ENCODE peak calls at places on chromosomes 7 and 10, in five cellular contexts. E is adrenal gland, D is astrocyte of the spinal cord, I is neural crest cell, O is upper lobe of right lung. C is an unnamed sample.

GRCh38 chr10:9681655-9682054 is 1336.0 kb upstream of the CELF2 start:
- DNase-seq in I (no peak), E (no peak), O (no peak), D (no peak), C (no peak)

GRCh38 chr10:132960651-132961419 is 18.5 kb upstream of the CFAP46 start:
- DNase-seq in O (peak; percentile 60), E (no peak), I (no peak), D (no peak), C (no peak)

GRCh38 chr10:35699862-35700489 is 57.9 kb upstream of the FZD8 start:
- DNase-seq in D (no peak), E (no peak), I (no peak), O (no peak), C (no peak)

GRCh38 chr7:30102281-30102680 is 32.5 kb upstream of the MTURN start:
- DNase-seq in D (no peak), O (no peak), I (no peak), E (no peak), C (no peak)

GRCh38 chr10:35058134-35058533 is 32.0 kb downstream of the CUL2 start:
- DNase-seq in E (no peak), I (no peak), D (peak; percentile 93), O (no peak), C (no peak)

GRCh38 chr7:71363627-71364026 is 231.7 kb downstream of the GALNT17 start:
- DNase-seq in I (no peak), E (no peak), D (no peak), O (no peak), C (no peak)

GRCh38 chr10:49568235-49568634 is 29.3 kb upstream of the ERCC6 start:
- DNase-seq in O (no peak), D (peak; percentile 60), I (no peak), E (no peak), C (no peak)

GRCh38 chr10:101367569-101368453 is 13.8 kb downstream of the BTRC start:
- DNase-seq in O (no peak), E (no peak), D (peak; percentile 52), I (no peak), C (no peak)

GRCh38 chr10:80477813-80478212 is 23.7 kb downstream of the TSPAN14 start:
- DNase-seq in E (peak; percentile 47), D (peak; percentile 93), O (no peak), I (no peak), C (no peak)

GRCh38 chr7:36226151-36226550 is 73.1 kb downstream of the EEPD1 start:
- DNase-seq in D (no peak), O (no peak), I (no peak), E (no peak), C (no peak)

GRCh38 chr7:30595461-30596042 is 874 bp downstream of the GARS1 start:
- DNase-seq in E (no peak), O (no peak), I (no peak), D (peak; percentile 6), C (no peak)

GRCh38 chr7:66697451-66698438 is 42.8 kb upstream of the RABGEF1 start:
- DNase-seq in I (no peak), D (peak; percentile 61), O (no peak), E (peak; percentile 72), C (no peak)

GRCh38 chr7:76196786-76197185 is 4.9 kb upstream of the SRRM3 start:
- DNase-seq in O (no peak), E (no peak), I (no peak), D (no peak), C (no peak)

GRCh38 chr7:84492565-84493034 is 298.0 kb upstream of the SEMA3A start:
- DNase-seq in O (no peak), E (no peak), D (no peak), I (no peak), C (no peak)

GRCh38 chr7:106289848-106290247 is 5.1 kb upstream of the NAMPT start:
- DNase-seq in D (no peak), I (no peak), E (no peak), O (no peak), C (no peak)

GRCh38 chr10:29734980-29735627 is 100.3 kb upstream of the SVIL start:
- DNase-seq in O (peak; percentile 91), I (peak; percentile 45), E (peak; percentile 65), D (peak; percentile 33), C (peak; percentile 89)

GRCh38 chr7:151429232-151429554 is 10.7 kb downstream of the CRYGN start:
- DNase-seq in D (no peak), I (no peak), O (no peak), E (no peak), C (no peak)

GRCh38 chr10:71920540-71921318 is 43.5 kb upstream of the CHST3 start:
- DNase-seq in I (no peak), E (no peak), D (no peak), O (no peak), C (no peak)

GRCh38 chr7:130196476-130196875 is 8.7 kb downstream of the TMEM209 start:
- DNase-seq in O (no peak), E (peak; percentile 16), I (no peak), D (no peak), C (no peak)

GRCh38 chr10:112115781-112116385 is 67.7 kb downstream of the GPAM start:
- DNase-seq in D (no peak), E (peak; percentile 32), O (no peak), I (peak; percentile 50), C (no peak)

GRCh38 chr7:99372275-99373085 is 2.0 kb upstream of the ARPC1B start:
- DNase-seq in O (no peak), E (no peak), D (no peak), I (no peak), C (no peak)
- TF ChIP-seq CTCF in O (no peak), E (no peak), D (no peak), I (no peak), C (no peak)

GRCh38 chr7:22819476-22819875 is 3.2 kb downstream of the TOMM7 start:
- DNase-seq in D (no peak), O (no peak), E (no peak), I (no peak), C (no peak)

GRCh38 chr7:22824760-22825159 is 2.1 kb upstream of the TOMM7 start:
- DNase-seq in I (no peak), D (no peak), E (no peak), O (no peak), C (no peak)

GRCh38 chr7:22823142-22823497 is 471 bp upstream of the TOMM7 start:
- DNase-seq in E (no peak), I (no peak), O (no peak), D (no peak), C (no peak)

GRCh38 chr7:22821702-22822485 is 755 bp downstream of the TOMM7 start:
- DNase-seq in O (no peak), I (no peak), D (peak; percentile 8), E (peak; percentile 25), C (no peak)

GRCh38 chr7:22822486-22823141 is at the start of gene TOMM7:
- DNase-seq in D (peak; percentile 97), I (peak; percentile 77), E (peak; percentile 91), O (peak; percentile 94), C (peak; percentile 97)
- TF ChIP-seq CTCF in D (peak; percentile 17), I (no peak), E (peak; percentile 51), O (peak; percentile 42), C (peak; percentile 70)

DNA sequence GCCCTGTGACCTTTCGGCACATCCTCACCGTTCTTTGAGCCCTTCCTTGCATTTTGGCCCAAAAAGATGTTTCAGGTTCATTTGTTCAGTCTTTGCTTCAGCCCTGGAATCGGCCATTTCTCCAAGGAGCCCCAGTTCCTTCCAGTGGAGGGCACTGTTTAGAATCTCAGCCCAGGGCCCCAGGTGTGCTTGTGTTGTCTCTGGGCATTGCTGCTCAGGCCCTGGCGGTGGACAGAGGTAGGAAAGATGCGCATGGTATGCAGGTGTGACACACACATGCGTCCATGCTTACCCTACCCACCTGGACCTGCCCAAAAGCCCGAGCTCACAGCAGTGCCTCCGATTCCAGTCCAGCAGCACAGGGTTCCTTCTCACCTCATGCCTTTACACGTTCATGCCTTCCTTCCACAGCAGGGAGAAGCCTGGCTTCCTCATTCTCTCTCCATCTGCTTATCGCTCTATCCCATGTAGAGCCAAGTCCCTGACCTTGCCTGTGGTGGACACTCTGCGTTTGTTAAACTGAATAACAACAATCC is 70.6 kb downstream of the LHPP start:
- DNase-seq in D (no peak), E (peak; percentile 54), I (no peak), O (no peak), C (no peak)
- TF ChIP-seq CTCF in D (peak; percentile 41), E (no peak), I (peak; percentile 63), O (peak; percentile 10), C (peak; percentile 64)

GRCh38 chr7:27689045-27689877 is 26.6 kb upstream of the HIBADH start:
- DNase-seq in D (no peak), O (no peak), I (no peak), E (peak; percentile 47), C (no peak)
- TF ChIP-seq CTCF in D (peak; percentile 34), O (peak; percentile 38), I (no peak), E (peak; percentile 23), C (peak; percentile 71)